ENCODE peak calls at places on chromosomes 12 and 14, in ten cellular contexts. R is Peyer's patch; B is T-helper 2 cell; J is Calu3; S is activated CD8-positive, alpha-beta memory T cell treated with anti-CD3 and anti-CD28 coated beads for 1 hour; K is IMR-90; C is iris pigment epithelial cell; L is choroid plexus epithelial cell; Q is esophagus muscularis mucosa; M is stimulated activated CD4-positive, alpha-beta T cell treated with anti-CD3 and anti-CD28 coated beads, Interleukin-1b, Interleukin-23, amount 100 ng/mL, for 24 hours. H is an unnamed sample.

GRCh38 chr14:64673748-64674147 is 30.5 kb upstream of the PLEKHG3 start:
- DNase-seq in K (no peak), Q (no peak), L (no peak), B (no peak), S (peak), R (no peak), M (no peak), J (no peak), C (no peak), H (no peak)

GRCh38 chr12:8992086-8992409 is 2.7 kb downstream of the KLRG1 start:
- DNase-seq in R (no peak), M (no peak), K (no peak), B (no peak), J (no peak), S (no peak), L (no peak), Q (no peak), C (no peak), H (no peak)

GRCh38 chr14:36068777-36069534 is 107.6 kb downstream of the PTCSC3 start:
- DNase-seq in K (peak), C (peak), Q (no peak), L (peak), B (no peak), R (no peak), M (no peak), S (no peak), J (peak), H (no peak)

GRCh38 chr14:52079239-52079956 is 10.5 kb upstream of the NID2 start:
- DNase-seq in L (peak), B (no peak), R (no peak), J (no peak), S (no peak), C (peak), Q (peak), M (no peak), K (peak), H (no peak)

GRCh38 chr14:86838363-86838762 is 1154.6 kb downstream of the GALC start:
- DNase-seq in C (peak), J (no peak), Q (no peak), R (no peak), S (no peak), B (no peak), M (no peak), L (peak), K (no peak), H (no peak)

GRCh38 chr12:57323402-57323801 is 72.4 kb upstream of the STAC3 start:
- DNase-seq in R (no peak), M (no peak), K (no peak), C (peak), L (no peak), J (no peak), S (no peak), Q (no peak), B (no peak), H (no peak)

GRCh38 chr12:24175281-24175680 is 225.8 kb upstream of the SOX5 start:
- DNase-seq in S (no peak), M (no peak), K (no peak), B (no peak), J (no peak), Q (no peak), L (no peak), R (no peak), C (no peak), H (no peak)

GRCh38 chr12:115794659-115795081 is 482.8 kb downstream of the MED13L start:
- DNase-seq in M (no peak), K (no peak), S (no peak), L (no peak), C (no peak), R (no peak), J (no peak), B (no peak), Q (no peak), H (no peak)